ENCODE peak calls at places on chromosomes 1 and 21, in seven cellular contexts. M is H9, B is mesenchymal stem cell, Z is IMR-90, P is mesendoderm, H is H1, D is trophoblast cell. A is an unnamed sample.

GRCh38 chr1:29754608-29755375 is 518.5 kb downstream of the PTPRU start:
- DNase-seq in B (no peak), Z (no peak), P (no peak), D (no peak), M (peak), H (no peak), A (no peak)

GRCh38 chr1:97144527-97144926 is 422.9 kb downstream of the PTBP2 start:
- DNase-seq in H (no peak), D (no peak), Z (peak), P (no peak), B (peak), M (no peak), A (no peak)

GRCh38 chr1:19682257-19682656 is 17.6 kb downstream of the HTR6 start:
- DNase-seq in M (no peak), B (peak), P (no peak), D (peak), H (no peak), Z (peak), A (no peak)

GRCh38 chr1:218728994-218729393 is 383.9 kb downstream of the TGFB2 start:
- DNase-seq in D (no peak), M (peak), H (no peak), P (no peak), B (no peak), Z (no peak), A (no peak)

GRCh38 chr1:37691497-37692077 is 729 bp upstream of the CDCA8 start:
- DNase-seq in H (no peak), Z (peak), M (peak), B (peak), D (peak), P (peak), A (no peak)

GRCh38 chr1:14478120-14478519 is 120.4 kb upstream of the KAZN start:
- DNase-seq in Z (no peak), P (no peak), M (no peak), B (no peak), H (no peak), D (no peak), A (no peak)

GRCh38 chr1:14500041-14500440 is 98.4 kb upstream of the KAZN start:
- DNase-seq in H (no peak), M (no peak), Z (no peak), B (no peak), D (no peak), P (no peak), A (no peak)

GRCh38 chr1:74690909-74691308 is 17.3 kb upstream of the ERICH3 start:
- DNase-seq in B (no peak), H (no peak), Z (no peak), M (no peak), D (no peak), P (no peak), A (no peak)

DNA sequence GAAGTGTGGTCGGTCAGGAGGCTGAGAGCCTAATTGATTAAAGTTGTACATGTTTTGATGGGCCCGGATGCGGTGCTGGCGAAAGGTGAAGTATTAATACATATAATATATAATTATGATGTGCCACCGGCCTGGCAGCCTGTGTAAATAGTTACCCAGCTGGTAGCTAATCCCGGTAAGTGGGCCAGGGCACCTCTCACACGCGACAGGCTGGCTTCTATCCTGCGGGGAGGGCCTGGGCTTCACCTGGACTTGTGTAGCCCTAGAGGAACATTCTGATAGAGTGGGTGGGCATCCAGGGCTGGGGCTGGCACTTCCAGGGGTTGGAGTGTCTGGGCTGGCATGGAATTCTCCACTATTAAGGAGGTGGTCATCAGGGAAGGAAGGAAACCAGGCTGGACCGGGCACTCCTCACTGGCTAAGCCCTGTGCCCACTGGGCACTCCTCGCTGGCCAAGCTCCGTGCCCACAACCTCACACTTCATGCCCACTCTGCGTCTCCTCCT is 48.3 kb downstream of the IGSF21 start:
- DNase-seq in Z (no peak), H (no peak), P (no peak), B (no peak), M (no peak), D (no peak), A (no peak)
- H2BK120ac ChIP-seq in Z (no peak), H (no peak), P (no peak), B (no peak), M (no peak), D (no peak), A (peak)

DNA sequence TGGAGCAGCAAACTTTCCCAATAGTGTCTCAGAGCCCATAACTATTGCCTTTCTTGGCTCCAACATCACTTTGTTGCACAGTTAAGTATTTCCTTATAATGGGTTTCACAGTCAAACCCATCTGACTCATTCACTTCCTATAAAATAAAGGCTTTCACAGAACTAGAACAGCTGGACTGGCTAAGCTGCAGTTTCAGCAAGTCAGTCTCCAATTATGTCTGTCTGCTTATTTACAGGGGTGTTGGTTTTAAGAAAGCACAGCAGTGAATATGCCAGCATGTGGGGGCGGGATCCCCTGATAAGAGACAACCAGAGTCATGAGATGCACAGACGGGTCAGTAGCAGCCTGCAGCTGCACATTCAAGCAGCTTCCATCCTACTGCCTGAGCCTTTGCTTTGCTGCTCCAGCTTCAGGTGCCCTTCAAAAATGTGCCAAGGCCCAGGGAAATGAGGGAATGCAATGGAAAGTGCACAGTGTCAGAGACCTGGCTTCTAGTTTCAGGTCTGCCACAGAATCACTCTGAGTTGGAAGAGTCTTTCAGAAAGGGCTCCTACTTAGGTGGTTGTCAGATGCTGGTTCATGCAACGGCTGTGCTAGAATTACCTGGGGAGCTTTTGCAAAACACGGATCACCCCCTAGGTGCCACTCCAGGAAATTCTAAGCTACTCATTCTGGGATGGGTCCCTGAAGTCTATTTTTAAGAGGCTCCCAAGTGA is 24.8 kb downstream of the RNF19B start:
- DNase-seq in M (no peak), D (no peak), H (no peak), B (peak), Z (peak), P (no peak), A (no peak)
- H2BK120ac ChIP-seq in M (no peak), D (no peak), H (no peak), B (no peak), Z (no peak), P (no peak), A (no peak)

GRCh38 chr1:8238141-8239038 is 79.5 kb upstream of the SLC45A1 start:
- DNase-seq in D (peak), M (no peak), Z (peak), H (no peak), B (peak), P (no peak), A (no peak)

GRCh38 chr1:8239306-8240023 is 78.4 kb upstream of the SLC45A1 start:
- DNase-seq in Z (peak), D (peak), B (peak), M (peak), P (peak), H (no peak), A (peak)

GRCh38 chr1:8241417-8242014 is 76.4 kb upstream of the SLC45A1 start:
- DNase-seq in P (no peak), B (no peak), M (no peak), D (no peak), H (no peak), Z (no peak), A (no peak)

GRCh38 chr1:8242498-8242897 is 75.4 kb upstream of the SLC45A1 start:
- DNase-seq in M (no peak), Z (no peak), P (no peak), H (no peak), D (no peak), B (no peak), A (no peak)

DNA sequence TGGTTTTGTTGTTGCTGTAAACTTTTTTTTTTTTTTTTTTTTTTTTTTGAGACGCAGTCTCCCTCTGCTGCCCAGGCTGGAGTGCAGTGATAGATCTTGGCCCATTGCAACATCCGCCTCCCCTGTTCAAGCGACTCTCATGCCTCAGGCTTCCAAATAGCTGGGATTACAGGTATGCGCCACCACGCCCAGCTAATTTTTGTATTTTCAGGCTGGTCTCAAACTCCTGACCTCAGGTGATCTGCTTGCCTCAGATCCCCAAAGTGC is 78.9 kb upstream of the SLC45A1 start:
- DNase-seq in B (peak), D (peak), P (peak), M (peak), H (no peak), Z (peak), A (no peak)
- H2BK120ac ChIP-seq in B (peak), D (peak), P (no peak), M (no peak), H (no peak), Z (peak), A (no peak)

GRCh38 chr1:46401964-46402626 is 8.0 kb downstream of the FAAH start:
- DNase-seq in M (peak), H (no peak), B (peak), Z (peak), P (peak), D (peak), A (no peak)

GRCh38 chr1:46403916-46404315 is 9.8 kb downstream of the FAAH start:
- DNase-seq in M (no peak), H (no peak), Z (no peak), B (no peak), P (no peak), D (no peak), A (no peak)

GRCh38 chr1:46399307-46399706 is 5.2 kb downstream of the FAAH start:
- DNase-seq in M (no peak), B (no peak), P (no peak), Z (no peak), H (no peak), D (no peak), A (no peak)

GRCh38 chr1:46401514-46401913 is 7.4 kb downstream of the FAAH start:
- DNase-seq in P (no peak), M (no peak), D (no peak), B (no peak), H (no peak), Z (peak), A (no peak)

GRCh38 chr1:46400398-46400797 is 6.3 kb downstream of the FAAH start:
- DNase-seq in B (no peak), P (no peak), D (no peak), M (no peak), H (no peak), Z (no peak), A (no peak)
- H2BK120ac ChIP-seq in B (no peak), P (no peak), D (no peak), M (no peak), H (no peak), Z (no peak), A (no peak)

DNA sequence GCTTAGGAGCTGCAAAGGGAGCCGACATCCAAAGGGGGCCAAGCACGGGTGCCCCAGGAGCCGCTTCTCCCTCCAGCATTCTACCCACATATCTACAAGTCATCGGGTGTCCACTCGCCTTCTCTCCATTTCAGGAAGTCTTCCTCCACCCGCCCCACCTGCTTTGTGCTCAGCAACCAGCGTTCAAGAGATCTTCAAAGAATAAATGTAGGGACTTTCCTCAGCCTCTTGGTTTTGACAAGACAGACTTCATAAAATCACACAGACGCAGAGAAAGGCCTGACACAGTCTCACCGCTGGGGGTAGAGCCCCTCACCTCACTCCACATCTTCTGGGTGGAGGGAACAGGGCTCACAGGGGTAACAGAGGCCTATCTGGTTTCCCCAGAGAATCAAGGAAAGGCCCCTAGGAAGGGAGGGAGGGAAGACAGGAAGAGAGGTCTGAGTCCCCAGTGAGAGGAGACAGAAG is 49.5 kb downstream of the SSBP3 start:
- DNase-seq in D (no peak), P (no peak), M (no peak), Z (no peak), H (no peak), B (no peak), A (no peak)
- H2BK120ac ChIP-seq in D (no peak), P (no peak), M (no peak), Z (no peak), H (no peak), B (no peak), A (no peak)

GRCh38 chr1:72397786-72398185 is 115.4 kb upstream of the NEGR1 start:
- DNase-seq in D (peak), M (no peak), B (peak), H (no peak), P (no peak), Z (peak), A (no peak)
- H2BK120ac ChIP-seq in D (no peak), M (no peak), B (no peak), H (no peak), P (no peak), Z (no peak), A (no peak)

DNA sequence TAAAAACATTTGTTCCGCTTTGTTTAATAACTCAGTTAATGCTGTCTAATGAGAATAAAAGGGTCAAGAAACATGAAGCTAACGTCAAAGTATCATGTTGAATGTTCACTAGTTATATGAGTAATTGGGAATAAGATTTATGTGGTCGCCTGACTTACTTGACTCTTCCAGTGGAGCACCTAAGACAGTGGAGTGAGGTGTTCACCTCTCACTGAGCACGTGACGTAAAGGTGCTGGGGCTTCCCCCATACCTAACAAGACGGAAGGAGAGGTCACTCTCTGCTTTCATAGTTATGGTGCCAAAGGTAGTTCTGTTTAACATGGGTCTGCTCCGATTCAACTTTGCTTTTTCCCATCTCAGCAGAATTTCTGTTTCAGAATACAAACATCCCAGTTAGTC is 686 bp downstream of the KMO start:
- DNase-seq in P (no peak), Z (no peak), B (no peak), M (no peak), D (peak), H (no peak), A (no peak)
- H2BK120ac ChIP-seq in P (no peak), Z (no peak), B (no peak), M (no peak), D (no peak), H (no peak), A (no peak)

GRCh38 chr21:39715804-39716397 is 29.1 kb upstream of the IGSF5 start:
- DNase-seq in M (peak), B (peak), H (no peak), D (peak), P (peak), Z (peak), A (peak)

GRCh38 chr21:39713905-39714304 is 31.1 kb upstream of the IGSF5 start:
- DNase-seq in B (no peak), D (no peak), H (no peak), M (no peak), Z (no peak), P (no peak), A (no peak)

GRCh38 chr21:39710866-39711265 is 34.1 kb upstream of the IGSF5 start:
- DNase-seq in H (no peak), P (no peak), Z (no peak), B (no peak), D (peak), M (no peak), A (no peak)

GRCh38 chr21:39712976-39713375 is 32.0 kb upstream of the IGSF5 start:
- DNase-seq in H (no peak), M (peak), B (no peak), D (peak), P (peak), Z (no peak), A (no peak)

GRCh38 chr21:39714331-39714730 is 30.7 kb upstream of the IGSF5 start:
- DNase-seq in Z (no peak), D (no peak), M (no peak), H (no peak), P (no peak), B (no peak), A (no peak)
- H2BK120ac ChIP-seq in Z (no peak), D (no peak), M (no peak), H (no peak), P (no peak), B (no peak), A (no peak)

DNA sequence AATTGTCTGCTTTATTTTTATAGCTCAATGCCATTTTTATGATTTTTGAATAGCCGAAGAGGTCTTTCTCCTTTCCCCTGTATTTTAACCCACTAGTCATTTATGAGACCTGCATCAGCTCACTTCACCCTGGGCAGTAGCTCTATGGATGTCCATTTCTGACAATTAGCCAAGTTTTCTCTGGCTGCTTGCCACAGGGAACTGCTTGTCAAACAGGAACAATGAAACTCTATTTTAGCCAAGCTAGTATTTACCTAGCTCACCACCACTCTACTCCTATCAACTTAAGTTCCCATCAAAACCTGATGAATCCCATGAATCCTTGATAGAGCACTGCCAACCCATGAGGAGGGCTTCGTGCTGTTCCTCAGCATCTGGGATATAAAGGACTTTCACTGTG is 406.7 kb downstream of the RWDD3 start:
- DNase-seq in M (no peak), D (no peak), H (no peak), P (no peak), B (no peak), Z (no peak), A (no peak)
- H2BK120ac ChIP-seq in M (no peak), D (no peak), H (no peak), P (no peak), B (no peak), Z (no peak), A (no peak)